ENCODE peak calls at places on chromosomes 16 and 17, in four cellular contexts. One of them, this sample, is unnamed.

GRCh38 chr16:90046971-90047713 is 27.9 kb upstream of the DBNDD1 start:
- DNase-seq in GM12878: no peak
- DNase-seq in K562: no peak
- DNase-seq in HL-60: no peak
- DNase-seq in this sample: no peak

GRCh38 chr17:11935734-11936406 is 61.4 kb downstream of the ZNF18 start:
- DNase-seq in GM12878: no peak
- DNase-seq in K562: peak
- DNase-seq in HL-60: peak
- DNase-seq in this sample: peak

GRCh38 chr17:8350339-8350738 is 10.7 kb downstream of the ODF4 start:
- DNase-seq in GM12878: no peak
- DNase-seq in K562: no peak
- DNase-seq in HL-60: no peak
- DNase-seq in this sample: no peak

GRCh38 chr16:59164461-59164860 is 430.3 kb upstream of the GOT2 start:
- DNase-seq in GM12878: no peak
- DNase-seq in K562: no peak
- DNase-seq in HL-60: no peak
- DNase-seq in this sample: no peak

GRCh38 chr17:18224053-18224427 is 1.4 kb upstream of the LLGL1 start:
- DNase-seq in GM12878: no peak
- DNase-seq in K562: no peak
- DNase-seq in HL-60: no peak
- DNase-seq in this sample: no peak

GRCh38 chr16:2840914-2841313 is 10.8 kb downstream of the ZG16B start:
- DNase-seq in GM12878: no peak
- DNase-seq in K562: no peak
- DNase-seq in HL-60: no peak
- DNase-seq in this sample: no peak

GRCh38 chr16:86089341-86089900 is 190.5 kb downstream of the IRF8 start:
- DNase-seq in GM12878: no peak
- DNase-seq in K562: no peak
- DNase-seq in HL-60: no peak
- DNase-seq in this sample: no peak

GRCh38 chr16:17520567-17520966 is 49.8 kb upstream of the XYLT1 start:
- DNase-seq in GM12878: no peak
- DNase-seq in K562: no peak
- DNase-seq in HL-60: no peak
- DNase-seq in this sample: no peak

GRCh38 chr17:72388765-72389473 is 268.1 kb downstream of the SOX9 start:
- DNase-seq in GM12878: peak
- DNase-seq in K562: no peak
- DNase-seq in HL-60: no peak
- DNase-seq in this sample: no peak

GRCh38 chr17:80388601-80389000 is 26.4 kb upstream of the ENDOV start:
- DNase-seq in GM12878: no peak
- DNase-seq in K562: no peak
- DNase-seq in HL-60: no peak
- DNase-seq in this sample: no peak

GRCh38 chr16:17289050-17289449 is 181.7 kb downstream of the XYLT1 start:
- DNase-seq in GM12878: no peak
- DNase-seq in K562: no peak
- DNase-seq in HL-60: no peak
- DNase-seq in this sample: no peak

GRCh38 chr17:4607773-4608187 is 23.5 kb downstream of the SMTNL2 start:
- DNase-seq in GM12878: no peak
- DNase-seq in K562: peak
- DNase-seq in HL-60: peak
- DNase-seq in this sample: no peak

GRCh38 chr16:81843243-81843582 is 64.1 kb downstream of the PLCG2 start:
- DNase-seq in GM12878: no peak
- DNase-seq in K562: no peak
- DNase-seq in HL-60: no peak
- DNase-seq in this sample: no peak

GRCh38 chr16:24156777-24157176 is 99.4 kb upstream of the CACNG3 start:
- DNase-seq in GM12878: no peak
- DNase-seq in K562: no peak
- DNase-seq in HL-60: no peak
- DNase-seq in this sample: no peak

GRCh38 chr17:46984892-46985291 is 5.8 kb upstream of the RPRML start:
- DNase-seq in GM12878: no peak
- DNase-seq in K562: no peak
- DNase-seq in HL-60: no peak
- DNase-seq in this sample: no peak

GRCh38 chr17:32894245-32894644 is 17.3 kb upstream of the MYO1D start:
- DNase-seq in GM12878: no peak
- DNase-seq in K562: no peak
- DNase-seq in HL-60: no peak
- DNase-seq in this sample: no peak

GRCh38 chr16:27799866-27800265 is 249.9 kb downstream of the KATNIP start:
- DNase-seq in GM12878: no peak
- DNase-seq in K562: no peak
- DNase-seq in HL-60: no peak
- DNase-seq in this sample: no peak

GRCh38 chr16:89873822-89874689 is 664 bp downstream of the TCF25 start:
- DNase-seq in GM12878: peak
- DNase-seq in K562: peak
- DNase-seq in HL-60: peak
- DNase-seq in this sample: peak

GRCh38 chr17:82826211-82826610 is 13.6 kb downstream of the ZNF750 start:
- DNase-seq in GM12878: no peak
- DNase-seq in K562: no peak
- DNase-seq in HL-60: no peak
- DNase-seq in this sample: no peak

GRCh38 chr17:4073983-4074830 is 68.6 kb downstream of the ZZEF1 start:
- DNase-seq in GM12878: peak
- DNase-seq in K562: no peak
- DNase-seq in HL-60: peak
- DNase-seq in this sample: peak

GRCh38 chr17:79083191-79083971 is 8.8 kb downstream of the ENGASE start:
- DNase-seq in GM12878: no peak
- DNase-seq in K562: no peak
- DNase-seq in HL-60: no peak
- DNase-seq in this sample: no peak

GRCh38 chr17:32258383-32259121 is 7.1 kb upstream of the RHBDL3 start:
- DNase-seq in GM12878: no peak
- DNase-seq in K562: no peak
- DNase-seq in HL-60: no peak
- DNase-seq in this sample: no peak

GRCh38 chr17:74008196-74008595 is 195.3 kb upstream of the RPL38 start:
- DNase-seq in GM12878: no peak
- DNase-seq in K562: no peak
- DNase-seq in HL-60: no peak
- DNase-seq in this sample: no peak

GRCh38 chr16:51151951-51152663 is 1.0 kb upstream of the SALL1 start:
- DNase-seq in GM12878: no peak
- DNase-seq in K562: no peak
- DNase-seq in HL-60: no peak
- DNase-seq in this sample: no peak

GRCh38 chr16:50677351-50677750 is 3.8 kb downstream of the SNX20 start:
- DNase-seq in GM12878: no peak
- DNase-seq in K562: peak
- DNase-seq in HL-60: no peak
- DNase-seq in this sample: no peak

GRCh38 chr16:85750021-85750826 is 672 bp downstream of the C16orf74 start:
- DNase-seq in GM12878: no peak
- DNase-seq in K562: peak
- DNase-seq in HL-60: no peak
- DNase-seq in this sample: no peak

GRCh38 chr16:53061701-53062159 is 6.9 kb downstream of the CHD9 start:
- DNase-seq in GM12878: peak
- DNase-seq in K562: no peak
- DNase-seq in HL-60: no peak
- DNase-seq in this sample: no peak

GRCh38 chr17:82384051-82384729 is 12.6 kb downstream of the UTS2R start:
- DNase-seq in GM12878: no peak
- DNase-seq in K562: no peak
- DNase-seq in HL-60: no peak
- DNase-seq in this sample: no peak

GRCh38 chr16:78113258-78113657 is 13.8 kb downstream of the WWOX start:
- DNase-seq in GM12878: no peak
- DNase-seq in K562: no peak
- DNase-seq in HL-60: no peak
- DNase-seq in this sample: no peak

GRCh38 chr16:3274490-3274889 is 8.8 kb upstream of the ZNF263 start:
- DNase-seq in GM12878: no peak
- DNase-seq in K562: no peak
- DNase-seq in HL-60: no peak
- DNase-seq in this sample: no peak

GRCh38 chr17:35866356-35866950 is 2.2 kb downstream of the HEATR9 start:
- DNase-seq in GM12878: no peak
- DNase-seq in K562: no peak
- DNase-seq in HL-60: peak
- DNase-seq in this sample: no peak

GRCh38 chr16:1335211-1335971 is 1.9 kb downstream of the BAIAP3 start:
- DNase-seq in GM12878: no peak
- DNase-seq in K562: no peak
- DNase-seq in HL-60: no peak
- DNase-seq in this sample: no peak
- TF ChIP-seq POLR2AphosphoS5 in GM12878: no peak
- TF ChIP-seq POLR2AphosphoS5 in K562: no peak
- TF ChIP-seq POLR2AphosphoS5 in HL-60: no peak
- TF ChIP-seq POLR2AphosphoS5 in this sample: no peak

GRCh38 chr17:48453447-48453846 is 23.4 kb upstream of the SKAP1 start:
- DNase-seq in GM12878: no peak
- DNase-seq in K562: no peak
- DNase-seq in HL-60: no peak
- DNase-seq in this sample: no peak

GRCh38 chr17:48457080-48457836 is 27.2 kb upstream of the SKAP1 start:
- DNase-seq in GM12878: no peak
- DNase-seq in K562: peak
- DNase-seq in HL-60: no peak
- DNase-seq in this sample: no peak

GRCh38 chr17:48460055-48460454 is 30.0 kb upstream of the SKAP1 start:
- DNase-seq in GM12878: no peak
- DNase-seq in K562: peak
- DNase-seq in HL-60: no peak
- DNase-seq in this sample: no peak

GRCh38 chr17:48459070-48459469 is 29.1 kb upstream of the SKAP1 start:
- DNase-seq in GM12878: no peak
- DNase-seq in K562: no peak
- DNase-seq in HL-60: no peak
- DNase-seq in this sample: no peak

DNA sequence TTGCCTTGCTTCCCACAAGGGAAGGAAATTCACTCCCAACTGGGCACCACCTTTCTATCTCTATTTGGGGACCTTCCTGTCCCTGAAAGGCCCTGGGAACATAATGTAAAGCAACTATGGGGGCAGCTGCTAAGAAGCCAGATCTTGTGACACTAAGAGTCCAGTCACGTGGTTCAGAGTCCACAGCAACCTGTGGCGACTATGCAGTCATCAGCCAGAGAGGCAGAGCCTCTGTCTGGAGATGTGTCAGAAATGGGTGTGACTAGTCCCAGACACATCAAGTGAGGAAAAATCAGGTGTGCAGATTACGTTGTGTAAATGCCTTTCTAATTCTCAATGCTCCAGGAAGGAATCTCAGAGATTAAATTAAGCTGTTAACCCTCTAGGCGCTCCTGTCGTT is 26.6 kb upstream of the SKAP1 start:
- DNase-seq in GM12878: no peak
- DNase-seq in K562: peak
- DNase-seq in HL-60: no peak
- DNase-seq in this sample: no peak
- TF ChIP-seq SPI1 in GM12878: no peak
- TF ChIP-seq SPI1 in K562: no peak
- TF ChIP-seq SPI1 in HL-60: no peak
- TF ChIP-seq SPI1 in this sample: no peak

GRCh38 chr16:22308824-22309520 is 11.8 kb downstream of the POLR3E start:
- DNase-seq in GM12878: no peak
- DNase-seq in K562: no peak
- DNase-seq in HL-60: no peak
- DNase-seq in this sample: no peak
- TF ChIP-seq POLR2AphosphoS5 in GM12878: no peak
- TF ChIP-seq POLR2AphosphoS5 in K562: no peak
- TF ChIP-seq POLR2AphosphoS5 in HL-60: no peak
- TF ChIP-seq POLR2AphosphoS5 in this sample: no peak

GRCh38 chr16:871562-872330 is 71.2 kb upstream of the GNG13 start:
- DNase-seq in GM12878: no peak
- DNase-seq in K562: no peak
- DNase-seq in HL-60: no peak
- DNase-seq in this sample: no peak

GRCh38 chr16:873889-874288 is 73.4 kb upstream of the GNG13 start:
- DNase-seq in GM12878: no peak
- DNase-seq in K562: no peak
- DNase-seq in HL-60: no peak
- DNase-seq in this sample: no peak

GRCh38 chr16:872436-873242 is 72.1 kb upstream of the GNG13 start:
- DNase-seq in GM12878: no peak
- DNase-seq in K562: no peak
- DNase-seq in HL-60: no peak
- DNase-seq in this sample: no peak

GRCh38 chr16:874366-875181 is 74.0 kb upstream of the GNG13 start:
- DNase-seq in GM12878: no peak
- DNase-seq in K562: peak
- DNase-seq in HL-60: no peak
- DNase-seq in this sample: no peak

GRCh38 chr16:873243-873661 is 72.7 kb upstream of the GNG13 start:
- DNase-seq in GM12878: no peak
- DNase-seq in K562: no peak
- DNase-seq in HL-60: no peak
- DNase-seq in this sample: no peak
- TF ChIP-seq SPI1 in GM12878: no peak
- TF ChIP-seq SPI1 in K562: no peak
- TF ChIP-seq SPI1 in HL-60: no peak
- TF ChIP-seq SPI1 in this sample: no peak